ENCODE peak calls at places on chromosomes 5 and 9, in seven cellular contexts. J is sigmoid colon, S is ovary, Y is esophagus muscularis mucosa, P is K562, Z is stomach, E is suprapubic skin. D is an unnamed sample. For H3K4me1, the result is how much of the 10 kb centered on the place peaks cover.

GRCh38 chr9:119375892-119376291 is 6.7 kb upstream of the BRINP1 start:
- DNase-seq in J (no peak), S (no peak), Y (peak), P (peak), Z (no peak), E (no peak), D (no peak)

GRCh38 chr9:94228616-94229015 is 30.5 kb upstream of the ZNF169 start:
- DNase-seq in J (no peak), S (no peak), Y (no peak), P (no peak), Z (no peak), E (no peak), D (no peak)

GRCh38 chr5:29197636-29198035 is 1995.8 kb upstream of the CDH6 start:
- DNase-seq in J (no peak), S (no peak), Y (no peak), P (no peak), Z (no peak), E (no peak), D (no peak)

GRCh38 chr5:81513982-81514381 is 120.0 kb upstream of the ACOT12 start:
- DNase-seq in J (no peak), S (no peak), Y (no peak), P (no peak), Z (no peak), E (no peak), D (no peak)

GRCh38 chr5:132591140-132591539 is 34.4 kb downstream of the RAD50 start:
- DNase-seq in J (no peak), S (no peak), Y (no peak), P (no peak), Z (no peak), E (no peak), D (no peak)

GRCh38 chr9:134304306-134304705 is 21.9 kb upstream of the RXRA start:
- DNase-seq in J (peak), S (no peak), Y (no peak), P (no peak), Z (no peak), E (no peak), D (no peak)

GRCh38 chr5:147481857-147482256 is 28.0 kb downstream of the DPYSL3 start:
- DNase-seq in J (no peak), S (no peak), Y (no peak), P (no peak), Z (no peak), E (no peak), D (no peak)

GRCh38 chr5:34022131-34022705 is 14.4 kb upstream of the AMACR start:
- DNase-seq in J (no peak), S (no peak), Y (no peak), P (no peak), Z (no peak), E (no peak), D (no peak)

GRCh38 chr5:96312383-96312782 is 120.7 kb downstream of the PCSK1 start:
- DNase-seq in J (no peak), S (no peak), Y (no peak), P (no peak), Z (no peak), E (no peak), D (no peak)

GRCh38 chr9:108850293-108850897 is 5.4 kb downstream of the ACTL7B start:
- DNase-seq in J (no peak), S (no peak), Y (no peak), P (no peak), Z (no peak), E (no peak), D (no peak)

GRCh38 chr9:101968392-101968791 is 229.9 kb upstream of the GRIN3A start:
- DNase-seq in J (no peak), S (no peak), Y (no peak), P (no peak), Z (no peak), E (no peak), D (no peak)

GRCh38 chr9:74742792-74743389 is 144.8 kb downstream of the TRPM6 start:
- DNase-seq in J (no peak), S (no peak), Y (no peak), P (peak), Z (no peak), E (no peak), D (no peak)

GRCh38 chr5:159040181-159040580 is 59.5 kb downstream of the EBF1 start:
- DNase-seq in J (no peak), S (no peak), Y (no peak), P (no peak), Z (no peak), E (no peak), D (no peak)

GRCh38 chr5:123422433-123423277 is 548 bp downstream of the CEP120 start:
- DNase-seq in J (no peak), S (no peak), Y (no peak), P (no peak), Z (peak), E (no peak), D (no peak)

GRCh38 chr5:39057745-39058144 is 16.5 kb downstream of the RICTOR start:
- DNase-seq in J (no peak), S (no peak), Y (no peak), P (no peak), Z (no peak), E (no peak), D (no peak)

GRCh38 chr5:51694826-51695225 is 311.6 kb downstream of the ISL1 start:
- DNase-seq in J (no peak), S (no peak), Y (no peak), P (no peak), Z (no peak), E (no peak), D (no peak)

GRCh38 chr5:124824637-124825158 is 78.3 kb upstream of the ZNF608 start:
- DNase-seq in J (no peak), S (no peak), Y (no peak), P (no peak), Z (no peak), E (no peak), D (no peak)

DNA sequence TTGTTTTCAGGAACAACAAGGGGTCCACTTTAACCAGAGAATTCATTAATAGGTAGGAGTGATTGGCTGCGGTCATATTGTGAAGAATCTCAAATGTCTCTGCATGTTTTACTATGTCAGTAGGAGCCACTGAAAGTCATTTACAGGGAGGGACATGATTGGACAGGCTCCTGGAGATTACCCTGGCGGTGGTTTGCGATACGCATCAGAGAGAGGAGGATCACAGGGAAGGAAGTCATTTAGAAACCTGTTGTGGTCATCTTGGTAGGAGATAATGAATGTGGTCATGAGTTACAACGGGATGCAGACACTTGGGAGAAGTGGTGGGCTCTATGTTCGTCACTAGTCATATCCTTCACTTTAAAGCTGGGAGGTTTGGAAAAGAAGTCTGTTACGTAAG is 262.8 kb downstream of the FAM114A2 start:
- DNase-seq in J (no peak), S (no peak), Y (no peak), P (no peak), Z (no peak), E (no peak), D (no peak)
- H3K27ac ChIP-seq in J (no peak), S (no peak), Y (no peak), P (no peak), Z (no peak), E (no peak), D (no peak)

GRCh38 chr9:38026840-38027527 is 42.0 kb downstream of the SHB start:
- DNase-seq in J (no peak), S (no peak), Y (no peak), P (no peak), Z (no peak), E (no peak), D (peak)
- H3K4me1 ChIP-seq in J (under half), S (under half), Y (half or more), P (under half), Z (under half), E (half or more), D (half or more)

DNA sequence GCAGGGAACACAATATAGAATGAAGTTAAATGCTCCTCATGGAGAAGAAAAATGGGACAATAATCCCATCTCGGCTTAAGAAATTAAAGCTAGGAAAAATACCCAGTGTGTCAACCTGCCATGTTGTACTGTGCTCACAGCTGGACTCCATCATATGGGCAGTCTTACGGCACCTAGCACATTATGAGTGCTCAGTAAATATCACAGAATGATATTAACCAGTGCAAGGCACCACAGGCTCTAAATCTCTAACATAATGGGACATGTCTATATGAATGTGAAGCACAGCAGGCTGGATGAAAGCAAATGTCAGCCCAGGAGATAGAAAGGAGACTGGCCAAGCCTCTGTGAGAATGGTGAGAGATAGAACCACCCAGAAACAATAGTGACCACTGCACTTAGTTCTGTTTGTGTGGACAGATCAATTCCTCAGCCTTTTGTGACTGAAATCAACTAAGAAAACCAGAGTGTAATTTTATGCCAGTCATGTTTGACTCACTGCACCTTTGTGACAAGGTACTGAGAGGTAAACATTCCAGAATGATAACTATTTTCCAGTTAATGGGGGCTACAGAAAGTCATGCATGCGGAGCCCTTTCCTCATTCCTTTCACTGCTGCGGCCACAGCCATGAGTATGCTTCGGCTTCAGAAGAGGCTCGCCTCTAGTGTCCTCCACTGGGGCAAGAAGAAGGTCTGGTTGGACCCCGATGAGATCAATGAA is 140.4 kb upstream of the CDH6 start:
- DNase-seq in J (no peak), S (no peak), Y (no peak), P (no peak), Z (no peak), E (no peak), D (no peak)
- TF ChIP-seq EP300 in J (no peak), S (no peak), Y (no peak), P (no peak), Z (no peak), E (no peak), D (no peak)

DNA sequence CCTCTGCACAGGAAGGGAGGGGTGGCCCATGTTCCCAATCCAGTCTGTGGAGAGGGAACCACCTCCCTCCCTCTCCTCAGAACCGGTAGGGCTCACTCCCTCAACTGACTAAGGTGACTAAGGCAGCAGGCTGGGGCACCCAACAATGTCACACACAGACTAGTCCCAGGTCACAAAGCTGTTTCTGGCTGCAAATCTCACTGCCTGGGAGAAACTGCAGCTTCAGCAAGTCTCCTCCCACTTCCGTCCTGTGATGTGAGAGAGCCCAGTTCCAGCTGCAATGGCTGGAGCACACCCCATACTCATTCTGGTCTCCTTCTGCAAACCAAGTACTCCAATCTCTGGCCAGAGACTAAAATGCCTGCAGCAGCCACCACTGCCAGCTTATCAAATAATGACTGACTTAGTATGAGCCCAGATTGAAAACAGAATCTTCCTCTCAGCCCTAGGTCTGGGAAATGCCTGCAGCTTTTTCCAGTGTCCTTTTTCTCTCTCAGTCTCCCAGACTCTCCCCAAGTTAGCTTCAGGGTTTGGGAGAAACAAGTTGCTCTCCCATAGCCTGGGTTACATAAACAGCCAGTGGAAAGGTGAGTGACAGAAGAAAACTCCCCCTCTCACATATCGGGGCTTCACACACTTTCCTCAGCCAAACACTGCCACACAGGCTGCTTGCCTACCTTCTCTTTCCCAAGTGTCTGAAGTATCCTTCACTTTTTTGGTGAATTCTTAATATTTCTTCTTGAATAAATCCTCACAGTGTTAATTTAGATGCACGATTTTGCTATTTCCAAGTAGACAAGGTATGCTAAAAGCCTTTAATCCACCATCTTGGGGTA is 247.4 kb upstream of the RASA1 start:
- DNase-seq in J (no peak), S (no peak), Y (no peak), P (no peak), Z (no peak), E (no peak), D (peak)
- H3K27ac ChIP-seq in J (no peak), S (no peak), Y (no peak), P (no peak), Z (no peak), E (no peak), D (no peak)

DNA sequence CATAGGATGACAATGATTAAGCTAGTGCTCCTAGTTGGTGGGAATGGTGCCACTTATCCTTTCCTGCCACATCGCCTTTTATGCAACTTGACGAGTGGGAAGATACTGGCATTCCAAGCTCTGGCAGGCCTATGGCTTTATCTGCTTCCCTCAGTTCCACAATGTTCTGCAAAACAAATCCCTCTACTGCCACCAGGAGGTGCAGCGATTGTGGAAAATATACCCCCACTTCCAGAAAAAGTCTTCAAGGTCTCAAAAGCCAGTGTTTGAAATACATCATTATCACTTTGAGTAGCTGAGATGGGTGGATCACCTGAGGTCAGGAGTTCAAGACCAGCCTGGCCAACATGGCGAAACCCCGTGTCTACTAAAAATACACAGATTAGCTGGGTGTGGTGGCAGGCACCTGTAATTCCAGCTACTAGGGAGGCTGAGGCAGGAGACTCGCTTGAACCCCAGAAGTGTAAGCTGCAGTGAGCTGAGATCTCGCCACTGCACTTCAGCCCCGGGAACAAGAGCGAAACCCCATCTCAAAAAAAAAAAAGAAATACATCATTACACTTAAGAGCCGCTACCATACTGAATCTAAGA is 3.4 kb downstream of the CLINT1 start:
- DNase-seq in J (peak), S (peak), Y (no peak), P (peak), Z (peak), E (no peak), D (no peak)
- H3K4me1 ChIP-seq in J (under half), S (under half), Y (half or more), P (under half), Z (under half), E (under half), D (under half)

GRCh38 chr5:172504736-172505402 is 50.5 kb upstream of the SH3PXD2B start:
- DNase-seq in J (peak), S (peak), Y (peak), P (no peak), Z (no peak), E (peak), D (no peak)
- TF ChIP-seq EP300 in J (no peak), S (peak), Y (no peak), P (no peak), Z (peak), E (no peak), D (no peak)

D was measured in upper lobe of left lung.